ENCODE peak calls at places on chromosomes 13 and 19, in ten cellular contexts. U is AG04450, M is psoas muscle, H is tibial artery, T is tibial nerve, J is left ventricle myocardium inferior, N is dorsolateral prefrontal cortex, G is hepatocyte, Y is upper lobe of right lung, K is uterus. O is an unnamed sample.
A peak's percentile ranks its signal among the peaks of the same experiment; 100 is the strongest.

GRCh38 chr13:102440259-102440936 is 38.5 kb upstream of the FGF14 start:
- DNase-seq in U (no peak), M (no peak), H (no peak), T (no peak), J (no peak), N (no peak), G (no peak), Y (peak; percentile 69), K (no peak), O (peak; percentile 48)

GRCh38 chr19:34241513-34242337 is 12.6 kb upstream of the GARRE1 start:
- DNase-seq in U (no peak), M (peak; percentile 57), H (no peak), T (no peak), J (no peak), N (no peak), G (peak; percentile 78), Y (peak; percentile 88), K (no peak), O (peak; percentile 37)

GRCh38 chr13:112782433-112783010 is 92.7 kb downstream of the ATP11A start:
- DNase-seq in U (no peak), M (no peak), H (no peak), T (no peak), J (no peak), N (no peak), G (no peak), Y (no peak), K (no peak), O (no peak)

GRCh38 chr19:16922949-16923348 is 34.1 kb downstream of the F2RL3 start:
- DNase-seq in U (no peak), M (peak; percentile 17), H (no peak), T (no peak), J (no peak), N (peak; percentile 33), G (no peak), Y (no peak), K (no peak), O (no peak)

GRCh38 chr13:26716984-26717383 is 43.6 kb downstream of the GPR12 start:
- DNase-seq in U (no peak), M (no peak), H (no peak), T (no peak), J (no peak), N (no peak), G (no peak), Y (no peak), K (no peak), O (no peak)

GRCh38 chr19:49906879-49907564 is 10.3 kb upstream of the IL4I1 start:
- DNase-seq in U (no peak), M (no peak), H (no peak), T (no peak), J (no peak), N (no peak), G (no peak), Y (no peak), K (no peak), O (no peak)

GRCh38 chr13:90686438-90686837 is 661.0 kb upstream of the MIR17HG start:
- DNase-seq in U (peak; percentile 4), M (no peak), H (no peak), T (no peak), J (no peak), N (no peak), G (no peak), Y (no peak), K (no peak), O (no peak)

GRCh38 chr13:40536443-40537113 is 129.9 kb downstream of the FOXO1 start:
- DNase-seq in U (no peak), M (peak; percentile 83), H (no peak), T (no peak), J (no peak), N (no peak), G (peak; percentile 74), Y (no peak), K (no peak), O (no peak)

GRCh38 chr19:2494084-2494446 is 18.1 kb downstream of the GADD45B start:
- DNase-seq in U (no peak), M (peak; percentile 46), H (no peak), T (no peak), J (no peak), N (peak; percentile 74), G (peak; percentile 49), Y (no peak), K (no peak), O (peak; percentile 43)

GRCh38 chr13:59666504-59666903 is 497.2 kb downstream of the DIAPH3 start:
- DNase-seq in U (no peak), M (no peak), H (no peak), T (no peak), J (no peak), N (no peak), G (no peak), Y (no peak), K (no peak), O (no peak)

GRCh38 chr19:35153701-35154534 is 617 bp upstream of the FXYD5 start:
- DNase-seq in U (no peak), M (peak; percentile 65), H (no peak), T (no peak), J (no peak), N (no peak), G (peak; percentile 67), Y (peak; percentile 82), K (no peak), O (peak; percentile 44)

GRCh38 chr13:24148414-24149305 is 11.9 kb upstream of the SPATA13 start:
- DNase-seq in U (peak; percentile 95), M (no peak), H (no peak), T (no peak), J (no peak), N (no peak), G (peak; percentile 86), Y (no peak), K (no peak), O (no peak)

GRCh38 chr19:2477141-2477710 is 1.3 kb downstream of the GADD45B start:
- DNase-seq in U (no peak), M (peak; percentile 66), H (no peak), T (no peak), J (peak; percentile 57), N (no peak), G (peak; percentile 69), Y (peak; percentile 79), K (peak; percentile 45), O (no peak)

GRCh38 chr19:15317392-15318011 is 14.8 kb downstream of the BRD4 start:
- DNase-seq in U (peak; percentile 44), M (no peak), H (no peak), T (no peak), J (no peak), N (no peak), G (no peak), Y (no peak), K (no peak), O (no peak)

GRCh38 chr19:16125738-16126495 is 14.2 kb downstream of the RAB8A start:
- DNase-seq in U (no peak), M (no peak), H (no peak), T (no peak), J (no peak), N (no peak), G (no peak), Y (no peak), K (no peak), O (no peak)

GRCh38 chr19:45468803-45469131 is 971 bp downstream of the FOSB start:
- DNase-seq in U (no peak), M (no peak), H (no peak), T (no peak), J (no peak), N (no peak), G (no peak), Y (no peak), K (no peak), O (peak; percentile 34)

GRCh38 chr13:85700909-85701308 is 98.3 kb downstream of the SLITRK6 start:
- DNase-seq in U (no peak), M (no peak), H (no peak), T (no peak), J (no peak), N (no peak), G (no peak), Y (no peak), K (no peak), O (no peak)

GRCh38 chr13:96091932-96092253 is 2.0 kb downstream of the HS6ST3 start:
- DNase-seq in U (no peak), M (no peak), H (no peak), T (no peak), J (no peak), N (no peak), G (no peak), Y (no peak), K (no peak), O (no peak)

GRCh38 chr19:45577111-45577905 is 7.3 kb downstream of the OPA3 start:
- DNase-seq in U (peak; percentile 80), M (peak; percentile 80), H (no peak), T (no peak), J (peak; percentile 49), N (no peak), G (peak; percentile 86), Y (no peak), K (no peak), O (no peak)

DNA sequence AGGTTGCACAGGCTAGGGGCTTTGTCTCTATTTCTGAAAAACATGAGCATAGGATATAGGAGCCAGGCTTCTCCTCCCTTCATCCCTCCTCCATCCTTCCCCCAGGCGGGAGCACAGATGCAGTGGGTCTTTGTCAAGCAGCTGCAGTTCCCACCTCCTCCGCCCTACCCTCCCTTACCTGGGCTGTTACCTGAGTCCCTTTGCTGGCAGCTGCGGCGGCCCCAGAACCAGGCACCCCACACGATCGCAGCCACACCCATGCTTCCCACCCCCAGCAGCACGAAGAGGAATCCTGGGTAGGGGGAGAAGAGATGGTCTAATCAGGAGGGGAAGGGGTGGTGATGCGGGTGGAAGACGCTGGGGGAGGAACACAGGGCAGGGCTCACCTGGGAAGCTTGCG is 7.8 kb downstream of the TMIGD2 start:
- DNase-seq in U (no peak), M (no peak), H (no peak), T (no peak), J (no peak), N (no peak), G (no peak), Y (no peak), K (no peak), O (no peak)
- H3K27me3 ChIP-seq in U (peaks cover 4% of the 10 kb centered on the region), M (peaks cover 8% of the 10 kb centered on the region), H (peaks cover 68% of the 10 kb centered on the region), T (no peaks in the 10 kb centered on the region), J (peaks cover 76% of the 10 kb centered on the region), N (no peaks in the 10 kb centered on the region), G (no peaks in the 10 kb centered on the region), Y (peaks cover 19% of the 10 kb centered on the region), K (no peaks in the 10 kb centered on the region), O (no peaks in the 10 kb centered on the region)

GRCh38 chr13:71213252-71213821 is 653.7 kb downstream of the DACH1 start:
- DNase-seq in U (no peak), M (no peak), H (no peak), T (no peak), J (no peak), N (no peak), G (no peak), Y (no peak), K (no peak), O (no peak)
- TF ChIP-seq CTCF in U (no peak), M (no peak), H (no peak), T (no peak), J (no peak), N (no peak), G (no peak), Y (no peak), K (no peak), O (no peak)

GRCh38 chr13:65907656-65908441 is 1322.3 kb downstream of the PCDH9 start:
- DNase-seq in U (no peak), M (no peak), H (no peak), T (no peak), J (no peak), N (no peak), G (no peak), Y (no peak), K (no peak), O (no peak)
- H3K27me3 ChIP-seq in U (no peaks in the 10 kb centered on the region), M (no peaks in the 10 kb centered on the region), H (no peaks in the 10 kb centered on the region), T (no peaks in the 10 kb centered on the region), J (no peaks in the 10 kb centered on the region), N (no peaks in the 10 kb centered on the region), G (no peaks in the 10 kb centered on the region), Y (no peaks in the 10 kb centered on the region), K (no peaks in the 10 kb centered on the region), O (no peaks in the 10 kb centered on the region)

GRCh38 chr19:19530423-19530804 is 1.7 kb downstream of the YJEFN3 start:
- DNase-seq in U (no peak), M (no peak), H (no peak), T (no peak), J (no peak), N (peak; percentile 67), G (no peak), Y (no peak), K (no peak), O (no peak)
- TF ChIP-seq CTCF in U (no peak), M (no peak), H (no peak), T (no peak), J (no peak), N (no peak), G (no peak), Y (no peak), K (no peak), O (no peak)

O was measured in BE2C.